ENCODE peak calls at places on chromosomes 13 and 19, in five cellular contexts. C is A549; L is stimulated activated CD8-positive, alpha-beta memory T cell treated with anti-CD3 and anti-CD28 coated beads, Interleukin-2, amount 100 ng/mL, for 48 hours; U is stimulated activated CD4-positive, alpha-beta T cell treated with anti-CD3 and anti-CD28 coated beads, Interleukin-4, amount 100 ng/mL, for 48 hours; Y is retina. T is an unnamed sample.
A peak's percentile ranks its signal among the peaks of the same experiment; 100 is the strongest.

GRCh38 chr13:49549289-49549688 is 36.1 kb downstream of the RCBTB1 start:
- DNase-seq in C (no peak), L (no peak), U (no peak), Y (no peak), T (no peak)

GRCh38 chr13:78604782-78605611 is 1.6 kb upstream of the POU4F1 start:
- DNase-seq in C (peak; percentile 58), L (no peak), U (no peak), Y (peak; percentile 57), T (no peak)

GRCh38 chr19:45781282-45782161 is 768 bp downstream of the DMPK start:
- DNase-seq in C (peak; percentile 92), L (no peak), U (no peak), Y (no peak), T (peak; percentile 3)

GRCh38 chr13:73943137-73943964 is 190.9 kb downstream of the KLF12 start:
- DNase-seq in C (no peak), L (no peak), U (no peak), Y (no peak), T (no peak)

GRCh38 chr19:10419646-10420443 is 493 bp upstream of the PDE4A start:
- DNase-seq in C (peak; percentile 70), L (peak; percentile 67), U (no peak), Y (peak; percentile 79), T (no peak)

GRCh38 chr13:24212674-24213073 is 52.2 kb downstream of the SPATA13 start:
- DNase-seq in C (no peak), L (no peak), U (no peak), Y (no peak), T (no peak)

GRCh38 chr19:10797541-10798256 is 38.3 kb downstream of the TMED1 start:
- DNase-seq in C (no peak), L (peak; percentile 86), U (peak; percentile 62), Y (no peak), T (no peak)

GRCh38 chr13:18944501-18945068 is 237.0 kb downstream of the TUBA3C start:
- DNase-seq in C (no peak), L (no peak), U (no peak), Y (no peak), T (no peak)

GRCh38 chr19:7366701-7367420 is 18.1 kb downstream of the ARHGEF18 start:
- DNase-seq in C (peak; percentile 41), L (no peak), U (no peak), Y (no peak), T (no peak)

GRCh38 chr19:18436651-18437478 is 1.1 kb downstream of the ISYNA1 start:
- DNase-seq in C (peak; percentile 80), L (peak; percentile 78), U (peak; percentile 50), Y (peak; percentile 87), T (peak; percentile 69)

GRCh38 chr19:33734913-33735312 is 61.8 kb upstream of the KCTD15 start:
- DNase-seq in C (no peak), L (no peak), U (no peak), Y (no peak), T (no peak)

GRCh38 chr13:83929147-83929546 is 46.9 kb upstream of the SLITRK1 start:
- DNase-seq in C (no peak), L (no peak), U (no peak), Y (no peak), T (no peak)

GRCh38 chr13:113013303-113013702 is 44.3 kb downstream of the MCF2L start:
- DNase-seq in C (no peak), L (no peak), U (no peak), Y (no peak), T (no peak)

GRCh38 chr13:53105477-53105876 is 76.9 kb downstream of the OLFM4 start:
- DNase-seq in C (no peak), L (no peak), U (no peak), Y (no peak), T (no peak)

GRCh38 chr13:98320561-98321105 is 143.6 kb upstream of the RNF113B start:
- DNase-seq in C (no peak), L (no peak), U (no peak), Y (no peak), T (no peak)

GRCh38 chr19:29084266-29084665 is 128.7 kb downstream of the UQCRFS1 start:
- DNase-seq in C (peak; percentile 55), L (no peak), U (no peak), Y (no peak), T (peak; percentile 28)

GRCh38 chr19:15516363-15516762 is 8.0 kb downstream of the CYP4F22 start:
- DNase-seq in C (no peak), L (no peak), U (no peak), Y (no peak), T (no peak)

GRCh38 chr19:8988204-8988603 is 22.0 kb downstream of the MUC16 start:
- DNase-seq in C (peak; percentile 7), L (no peak), U (peak; percentile 33), Y (no peak), T (no peak)

GRCh38 chr13:30846311-30846710 is 59.8 kb upstream of the MEDAG start:
- DNase-seq in C (no peak), L (no peak), U (no peak), Y (no peak), T (no peak)

T was measured in neural crest cell.